ENCODE peak calls at places on chromosome 14, in seven cellular contexts. One of them, this sample, is unnamed.

GRCh38 chr14:49405291-49405690 is 180.9 kb downstream of the RPS29 start:
- DNase-seq in T follicular helper cell: no peak
- DNase-seq in stimulated activated CD8-positive, alpha-beta memory T cell treated with anti-CD3 and anti-CD28 coated beads, Interleukin-4, amount 100 ng/mL, for 1 hour: no peak
- DNase-seq in stimulated activated CD4-positive, alpha-beta T cell treated with anti-CD3 and anti-CD28 coated beads, Interleukin-4, amount 100 ng/mL, for 24 hours: no peak
- DNase-seq in NCI-H2107: no peak
- DNase-seq in neural progenitor cell: no peak
- DNase-seq in activated T-helper 1 cell treated with Interleukin-2 at 50 U/mL for 16 hours: no peak
- DNase-seq in this sample: no peak

GRCh38 chr14:70622111-70622712 is 19.5 kb upstream of the TTC9 start:
- DNase-seq in T follicular helper cell: peak; percentile 28
- DNase-seq in stimulated activated CD8-positive, alpha-beta memory T cell treated with anti-CD3 and anti-CD28 coated beads, Interleukin-4, amount 100 ng/mL, for 1 hour: no peak
- DNase-seq in stimulated activated CD4-positive, alpha-beta T cell treated with anti-CD3 and anti-CD28 coated beads, Interleukin-4, amount 100 ng/mL, for 24 hours: peak; percentile 52
- DNase-seq in NCI-H2107: no peak
- DNase-seq in neural progenitor cell: peak; percentile 69
- DNase-seq in activated T-helper 1 cell treated with Interleukin-2 at 50 U/mL for 16 hours: no peak
- DNase-seq in this sample: peak; percentile 68

GRCh38 chr14:97177016-97177415 is 379.8 kb downstream of the VRK1 start:
- DNase-seq in T follicular helper cell: peak; percentile 25
- DNase-seq in stimulated activated CD8-positive, alpha-beta memory T cell treated with anti-CD3 and anti-CD28 coated beads, Interleukin-4, amount 100 ng/mL, for 1 hour: no peak
- DNase-seq in stimulated activated CD4-positive, alpha-beta T cell treated with anti-CD3 and anti-CD28 coated beads, Interleukin-4, amount 100 ng/mL, for 24 hours: peak; percentile 39
- DNase-seq in NCI-H2107: peak; percentile 9
- DNase-seq in neural progenitor cell: peak; percentile 39
- DNase-seq in activated T-helper 1 cell treated with Interleukin-2 at 50 U/mL for 16 hours: no peak
- DNase-seq in this sample: peak; percentile 15

GRCh38 chr14:53767566-53767965 is 189.1 kb downstream of the BMP4 start:
- DNase-seq in T follicular helper cell: no peak
- DNase-seq in stimulated activated CD8-positive, alpha-beta memory T cell treated with anti-CD3 and anti-CD28 coated beads, Interleukin-4, amount 100 ng/mL, for 1 hour: no peak
- DNase-seq in stimulated activated CD4-positive, alpha-beta T cell treated with anti-CD3 and anti-CD28 coated beads, Interleukin-4, amount 100 ng/mL, for 24 hours: no peak
- DNase-seq in NCI-H2107: no peak
- DNase-seq in neural progenitor cell: no peak
- DNase-seq in activated T-helper 1 cell treated with Interleukin-2 at 50 U/mL for 16 hours: no peak
- DNase-seq in this sample: no peak

GRCh38 chr14:89578048-89578619 is 161.1 kb upstream of the FOXN3 start:
- DNase-seq in T follicular helper cell: no peak
- DNase-seq in stimulated activated CD8-positive, alpha-beta memory T cell treated with anti-CD3 and anti-CD28 coated beads, Interleukin-4, amount 100 ng/mL, for 1 hour: no peak
- DNase-seq in stimulated activated CD4-positive, alpha-beta T cell treated with anti-CD3 and anti-CD28 coated beads, Interleukin-4, amount 100 ng/mL, for 24 hours: no peak
- DNase-seq in NCI-H2107: no peak
- DNase-seq in neural progenitor cell: no peak
- DNase-seq in activated T-helper 1 cell treated with Interleukin-2 at 50 U/mL for 16 hours: no peak
- DNase-seq in this sample: no peak

GRCh38 chr14:77098470-77099353 is 654 bp downstream of the CIPC start:
- DNase-seq in T follicular helper cell: peak; percentile 14
- DNase-seq in stimulated activated CD8-positive, alpha-beta memory T cell treated with anti-CD3 and anti-CD28 coated beads, Interleukin-4, amount 100 ng/mL, for 1 hour: no peak
- DNase-seq in stimulated activated CD4-positive, alpha-beta T cell treated with anti-CD3 and anti-CD28 coated beads, Interleukin-4, amount 100 ng/mL, for 24 hours: no peak
- DNase-seq in NCI-H2107: no peak
- DNase-seq in neural progenitor cell: peak; percentile 50
- DNase-seq in activated T-helper 1 cell treated with Interleukin-2 at 50 U/mL for 16 hours: no peak
- DNase-seq in this sample: peak; percentile 25

GRCh38 chr14:74356892-74357575 is 8.8 kb downstream of the VRTN start:
- DNase-seq in T follicular helper cell: no peak
- DNase-seq in stimulated activated CD8-positive, alpha-beta memory T cell treated with anti-CD3 and anti-CD28 coated beads, Interleukin-4, amount 100 ng/mL, for 1 hour: no peak
- DNase-seq in stimulated activated CD4-positive, alpha-beta T cell treated with anti-CD3 and anti-CD28 coated beads, Interleukin-4, amount 100 ng/mL, for 24 hours: no peak
- DNase-seq in NCI-H2107: no peak
- DNase-seq in neural progenitor cell: no peak
- DNase-seq in activated T-helper 1 cell treated with Interleukin-2 at 50 U/mL for 16 hours: no peak
- DNase-seq in this sample: no peak

GRCh38 chr14:95784137-95784536 is 70.2 kb upstream of the TCL1A start:
- DNase-seq in T follicular helper cell: no peak
- DNase-seq in stimulated activated CD8-positive, alpha-beta memory T cell treated with anti-CD3 and anti-CD28 coated beads, Interleukin-4, amount 100 ng/mL, for 1 hour: no peak
- DNase-seq in stimulated activated CD4-positive, alpha-beta T cell treated with anti-CD3 and anti-CD28 coated beads, Interleukin-4, amount 100 ng/mL, for 24 hours: peak; percentile 9
- DNase-seq in NCI-H2107: no peak
- DNase-seq in neural progenitor cell: peak; percentile 78
- DNase-seq in activated T-helper 1 cell treated with Interleukin-2 at 50 U/mL for 16 hours: no peak
- DNase-seq in this sample: peak; percentile 58

GRCh38 chr14:44564908-44565307 is 57.8 kb upstream of the FSCB start:
- DNase-seq in T follicular helper cell: no peak
- DNase-seq in stimulated activated CD8-positive, alpha-beta memory T cell treated with anti-CD3 and anti-CD28 coated beads, Interleukin-4, amount 100 ng/mL, for 1 hour: no peak
- DNase-seq in stimulated activated CD4-positive, alpha-beta T cell treated with anti-CD3 and anti-CD28 coated beads, Interleukin-4, amount 100 ng/mL, for 24 hours: no peak
- DNase-seq in NCI-H2107: no peak
- DNase-seq in neural progenitor cell: no peak
- DNase-seq in activated T-helper 1 cell treated with Interleukin-2 at 50 U/mL for 16 hours: no peak
- DNase-seq in this sample: no peak

GRCh38 chr14:58465425-58465824 is 37.9 kb downstream of the KIAA0586 start:
- DNase-seq in T follicular helper cell: no peak
- DNase-seq in stimulated activated CD8-positive, alpha-beta memory T cell treated with anti-CD3 and anti-CD28 coated beads, Interleukin-4, amount 100 ng/mL, for 1 hour: no peak
- DNase-seq in stimulated activated CD4-positive, alpha-beta T cell treated with anti-CD3 and anti-CD28 coated beads, Interleukin-4, amount 100 ng/mL, for 24 hours: no peak
- DNase-seq in NCI-H2107: no peak
- DNase-seq in neural progenitor cell: no peak
- DNase-seq in activated T-helper 1 cell treated with Interleukin-2 at 50 U/mL for 16 hours: no peak
- DNase-seq in this sample: no peak

GRCh38 chr14:101469382-101470251 is 91.7 kb upstream of the DIO3 start:
- DNase-seq in T follicular helper cell: no peak
- DNase-seq in stimulated activated CD8-positive, alpha-beta memory T cell treated with anti-CD3 and anti-CD28 coated beads, Interleukin-4, amount 100 ng/mL, for 1 hour: no peak
- DNase-seq in stimulated activated CD4-positive, alpha-beta T cell treated with anti-CD3 and anti-CD28 coated beads, Interleukin-4, amount 100 ng/mL, for 24 hours: no peak
- DNase-seq in NCI-H2107: no peak
- DNase-seq in neural progenitor cell: no peak
- DNase-seq in activated T-helper 1 cell treated with Interleukin-2 at 50 U/mL for 16 hours: no peak
- DNase-seq in this sample: no peak

GRCh38 chr14:74650927-74651686 is 39.1 kb upstream of the LTBP2 start:
- DNase-seq in T follicular helper cell: no peak
- DNase-seq in stimulated activated CD8-positive, alpha-beta memory T cell treated with anti-CD3 and anti-CD28 coated beads, Interleukin-4, amount 100 ng/mL, for 1 hour: no peak
- DNase-seq in stimulated activated CD4-positive, alpha-beta T cell treated with anti-CD3 and anti-CD28 coated beads, Interleukin-4, amount 100 ng/mL, for 24 hours: no peak
- DNase-seq in NCI-H2107: no peak
- DNase-seq in neural progenitor cell: no peak
- DNase-seq in activated T-helper 1 cell treated with Interleukin-2 at 50 U/mL for 16 hours: no peak
- DNase-seq in this sample: no peak

GRCh38 chr14:74622257-74622656 is 10.2 kb upstream of the LTBP2 start:
- DNase-seq in T follicular helper cell: no peak
- DNase-seq in stimulated activated CD8-positive, alpha-beta memory T cell treated with anti-CD3 and anti-CD28 coated beads, Interleukin-4, amount 100 ng/mL, for 1 hour: no peak
- DNase-seq in stimulated activated CD4-positive, alpha-beta T cell treated with anti-CD3 and anti-CD28 coated beads, Interleukin-4, amount 100 ng/mL, for 24 hours: no peak
- DNase-seq in NCI-H2107: no peak
- DNase-seq in neural progenitor cell: no peak
- DNase-seq in activated T-helper 1 cell treated with Interleukin-2 at 50 U/mL for 16 hours: no peak
- DNase-seq in this sample: no peak

GRCh38 chr14:101219896-101220703 is 316.6 kb upstream of the RTL1 start:
- DNase-seq in T follicular helper cell: no peak
- DNase-seq in stimulated activated CD8-positive, alpha-beta memory T cell treated with anti-CD3 and anti-CD28 coated beads, Interleukin-4, amount 100 ng/mL, for 1 hour: no peak
- DNase-seq in stimulated activated CD4-positive, alpha-beta T cell treated with anti-CD3 and anti-CD28 coated beads, Interleukin-4, amount 100 ng/mL, for 24 hours: no peak
- DNase-seq in NCI-H2107: no peak
- DNase-seq in neural progenitor cell: no peak
- DNase-seq in activated T-helper 1 cell treated with Interleukin-2 at 50 U/mL for 16 hours: no peak
- DNase-seq in this sample: no peak

GRCh38 chr14:57714487-57714899 is 151.4 kb downstream of the SLC35F4 start:
- DNase-seq in T follicular helper cell: no peak
- DNase-seq in stimulated activated CD8-positive, alpha-beta memory T cell treated with anti-CD3 and anti-CD28 coated beads, Interleukin-4, amount 100 ng/mL, for 1 hour: no peak
- DNase-seq in stimulated activated CD4-positive, alpha-beta T cell treated with anti-CD3 and anti-CD28 coated beads, Interleukin-4, amount 100 ng/mL, for 24 hours: no peak
- DNase-seq in NCI-H2107: no peak
- DNase-seq in neural progenitor cell: peak; percentile 60
- DNase-seq in activated T-helper 1 cell treated with Interleukin-2 at 50 U/mL for 16 hours: no peak
- DNase-seq in this sample: no peak

GRCh38 chr14:21192875-21193535 is 37.1 kb upstream of the OR5AU1 start:
- DNase-seq in T follicular helper cell: no peak
- DNase-seq in stimulated activated CD8-positive, alpha-beta memory T cell treated with anti-CD3 and anti-CD28 coated beads, Interleukin-4, amount 100 ng/mL, for 1 hour: no peak
- DNase-seq in stimulated activated CD4-positive, alpha-beta T cell treated with anti-CD3 and anti-CD28 coated beads, Interleukin-4, amount 100 ng/mL, for 24 hours: no peak
- DNase-seq in NCI-H2107: no peak
- DNase-seq in neural progenitor cell: no peak
- DNase-seq in activated T-helper 1 cell treated with Interleukin-2 at 50 U/mL for 16 hours: no peak
- DNase-seq in this sample: no peak

GRCh38 chr14:39203659-39204606 is 28.9 kb downstream of the PNN start:
- DNase-seq in T follicular helper cell: no peak
- DNase-seq in stimulated activated CD8-positive, alpha-beta memory T cell treated with anti-CD3 and anti-CD28 coated beads, Interleukin-4, amount 100 ng/mL, for 1 hour: no peak
- DNase-seq in stimulated activated CD4-positive, alpha-beta T cell treated with anti-CD3 and anti-CD28 coated beads, Interleukin-4, amount 100 ng/mL, for 24 hours: no peak
- DNase-seq in NCI-H2107: no peak
- DNase-seq in neural progenitor cell: no peak
- DNase-seq in activated T-helper 1 cell treated with Interleukin-2 at 50 U/mL for 16 hours: no peak
- DNase-seq in this sample: no peak

GRCh38 chr14:66993512-66993911 is 195.7 kb upstream of the GARIN2 start:
- DNase-seq in T follicular helper cell: no peak
- DNase-seq in stimulated activated CD8-positive, alpha-beta memory T cell treated with anti-CD3 and anti-CD28 coated beads, Interleukin-4, amount 100 ng/mL, for 1 hour: no peak
- DNase-seq in stimulated activated CD4-positive, alpha-beta T cell treated with anti-CD3 and anti-CD28 coated beads, Interleukin-4, amount 100 ng/mL, for 24 hours: no peak
- DNase-seq in NCI-H2107: no peak
- DNase-seq in neural progenitor cell: no peak
- DNase-seq in activated T-helper 1 cell treated with Interleukin-2 at 50 U/mL for 16 hours: no peak
- DNase-seq in this sample: no peak

GRCh38 chr14:73753043-73753886 is 39.1 kb upstream of the PNMA1 start:
- DNase-seq in T follicular helper cell: peak; percentile 44
- DNase-seq in stimulated activated CD8-positive, alpha-beta memory T cell treated with anti-CD3 and anti-CD28 coated beads, Interleukin-4, amount 100 ng/mL, for 1 hour: no peak
- DNase-seq in stimulated activated CD4-positive, alpha-beta T cell treated with anti-CD3 and anti-CD28 coated beads, Interleukin-4, amount 100 ng/mL, for 24 hours: peak; percentile 30
- DNase-seq in NCI-H2107: no peak
- DNase-seq in neural progenitor cell: no peak
- DNase-seq in activated T-helper 1 cell treated with Interleukin-2 at 50 U/mL for 16 hours: no peak
- DNase-seq in this sample: peak; percentile 71

GRCh38 chr14:61255968-61256367 is 25.2 kb downstream of the TMEM30B start:
- DNase-seq in T follicular helper cell: no peak
- DNase-seq in stimulated activated CD8-positive, alpha-beta memory T cell treated with anti-CD3 and anti-CD28 coated beads, Interleukin-4, amount 100 ng/mL, for 1 hour: no peak
- DNase-seq in stimulated activated CD4-positive, alpha-beta T cell treated with anti-CD3 and anti-CD28 coated beads, Interleukin-4, amount 100 ng/mL, for 24 hours: no peak
- DNase-seq in NCI-H2107: no peak
- DNase-seq in neural progenitor cell: no peak
- DNase-seq in activated T-helper 1 cell treated with Interleukin-2 at 50 U/mL for 16 hours: no peak
- DNase-seq in this sample: no peak

GRCh38 chr14:29462271-29462670 is 465.4 kb downstream of the PRKD1 start:
- DNase-seq in T follicular helper cell: no peak
- DNase-seq in stimulated activated CD8-positive, alpha-beta memory T cell treated with anti-CD3 and anti-CD28 coated beads, Interleukin-4, amount 100 ng/mL, for 1 hour: no peak
- DNase-seq in stimulated activated CD4-positive, alpha-beta T cell treated with anti-CD3 and anti-CD28 coated beads, Interleukin-4, amount 100 ng/mL, for 24 hours: no peak
- DNase-seq in NCI-H2107: no peak
- DNase-seq in neural progenitor cell: no peak
- DNase-seq in activated T-helper 1 cell treated with Interleukin-2 at 50 U/mL for 16 hours: no peak
- DNase-seq in this sample: no peak

GRCh38 chr14:42550282-42550681 is 943.6 kb downstream of the LRFN5 start:
- DNase-seq in T follicular helper cell: no peak
- DNase-seq in stimulated activated CD8-positive, alpha-beta memory T cell treated with anti-CD3 and anti-CD28 coated beads, Interleukin-4, amount 100 ng/mL, for 1 hour: no peak
- DNase-seq in stimulated activated CD4-positive, alpha-beta T cell treated with anti-CD3 and anti-CD28 coated beads, Interleukin-4, amount 100 ng/mL, for 24 hours: no peak
- DNase-seq in NCI-H2107: no peak
- DNase-seq in neural progenitor cell: no peak
- DNase-seq in activated T-helper 1 cell treated with Interleukin-2 at 50 U/mL for 16 hours: no peak
- DNase-seq in this sample: no peak

GRCh38 chr14:105918496-105919262 is 392.3 kb downstream of the TMEM121 start:
- DNase-seq in T follicular helper cell: no peak
- DNase-seq in stimulated activated CD8-positive, alpha-beta memory T cell treated with anti-CD3 and anti-CD28 coated beads, Interleukin-4, amount 100 ng/mL, for 1 hour: no peak
- DNase-seq in stimulated activated CD4-positive, alpha-beta T cell treated with anti-CD3 and anti-CD28 coated beads, Interleukin-4, amount 100 ng/mL, for 24 hours: no peak
- DNase-seq in NCI-H2107: no peak
- DNase-seq in neural progenitor cell: no peak
- DNase-seq in activated T-helper 1 cell treated with Interleukin-2 at 50 U/mL for 16 hours: no peak
- DNase-seq in this sample: no peak

GRCh38 chr14:67387195-67387594 is 24.8 kb downstream of the PLEK2 start:
- DNase-seq in T follicular helper cell: no peak
- DNase-seq in stimulated activated CD8-positive, alpha-beta memory T cell treated with anti-CD3 and anti-CD28 coated beads, Interleukin-4, amount 100 ng/mL, for 1 hour: no peak
- DNase-seq in stimulated activated CD4-positive, alpha-beta T cell treated with anti-CD3 and anti-CD28 coated beads, Interleukin-4, amount 100 ng/mL, for 24 hours: no peak
- DNase-seq in NCI-H2107: no peak
- DNase-seq in neural progenitor cell: no peak
- DNase-seq in activated T-helper 1 cell treated with Interleukin-2 at 50 U/mL for 16 hours: no peak
- DNase-seq in this sample: no peak

GRCh38 chr14:103476631-103477030 is 46.0 kb downstream of the CKB start:
- DNase-seq in T follicular helper cell: no peak
- DNase-seq in stimulated activated CD8-positive, alpha-beta memory T cell treated with anti-CD3 and anti-CD28 coated beads, Interleukin-4, amount 100 ng/mL, for 1 hour: no peak
- DNase-seq in stimulated activated CD4-positive, alpha-beta T cell treated with anti-CD3 and anti-CD28 coated beads, Interleukin-4, amount 100 ng/mL, for 24 hours: no peak
- DNase-seq in NCI-H2107: no peak
- DNase-seq in neural progenitor cell: no peak
- DNase-seq in activated T-helper 1 cell treated with Interleukin-2 at 50 U/mL for 16 hours: no peak
- DNase-seq in this sample: no peak

GRCh38 chr14:37384870-37385596 is 187.3 kb downstream of the MIPOL1 start:
- DNase-seq in T follicular helper cell: no peak
- DNase-seq in stimulated activated CD8-positive, alpha-beta memory T cell treated with anti-CD3 and anti-CD28 coated beads, Interleukin-4, amount 100 ng/mL, for 1 hour: no peak
- DNase-seq in stimulated activated CD4-positive, alpha-beta T cell treated with anti-CD3 and anti-CD28 coated beads, Interleukin-4, amount 100 ng/mL, for 24 hours: no peak
- DNase-seq in NCI-H2107: peak; percentile 52
- DNase-seq in neural progenitor cell: no peak
- DNase-seq in activated T-helper 1 cell treated with Interleukin-2 at 50 U/mL for 16 hours: no peak
- DNase-seq in this sample: no peak

GRCh38 chr14:21168055-21168454 is 12.2 kb upstream of the OR5AU1 start:
- DNase-seq in T follicular helper cell: no peak
- DNase-seq in stimulated activated CD8-positive, alpha-beta memory T cell treated with anti-CD3 and anti-CD28 coated beads, Interleukin-4, amount 100 ng/mL, for 1 hour: no peak
- DNase-seq in stimulated activated CD4-positive, alpha-beta T cell treated with anti-CD3 and anti-CD28 coated beads, Interleukin-4, amount 100 ng/mL, for 24 hours: no peak
- DNase-seq in NCI-H2107: no peak
- DNase-seq in neural progenitor cell: no peak
- DNase-seq in activated T-helper 1 cell treated with Interleukin-2 at 50 U/mL for 16 hours: no peak
- DNase-seq in this sample: no peak

This sample was measured in endothelial cell.